ENCODE peak calls at places on chromosomes 13 and 19, in seven cellular contexts. W is cardiac fibroblast, Z is A549, A is neuronal stem cell, P is uterus, R is stomach, E is fibroblast of pulmonary artery. B is an unnamed sample.

GRCh38 chr19:40717880-40718773 is 1.2 kb downstream of the ITPKC start:
- DNase-seq in W (peak; percentile 36), Z (peak; percentile 51), A (no peak), P (peak; percentile 48), R (no peak), E (peak; percentile 23), B (no peak)

GRCh38 chr19:1354496-1355257 is 29.0 kb upstream of the NDUFS7 start:
- DNase-seq in W (peak; percentile 91), Z (peak; percentile 81), A (peak; percentile 91), P (peak; percentile 90), R (peak; percentile 93), E (peak; percentile 86), B (peak; percentile 35)

GRCh38 chr13:62320129-62320724 is 904.6 kb upstream of the PCDH20 start:
- DNase-seq in W (peak; percentile 65), Z (peak; percentile 54), A (peak; percentile 35), P (no peak), R (no peak), E (peak; percentile 76), B (peak; percentile 25)

GRCh38 chr19:7705387-7706187 is 3.7 kb upstream of the FCER2 start:
- DNase-seq in W (no peak), Z (no peak), A (no peak), P (no peak), R (peak; percentile 44), E (no peak), B (no peak)

GRCh38 chr19:42563352-42564210 is 31.1 kb downstream of the CEACAM8 start:
- DNase-seq in W (peak; percentile 55), Z (peak; percentile 76), A (peak; percentile 20), P (no peak), R (peak; percentile 29), E (peak; percentile 58), B (no peak)

GRCh38 chr13:113592571-113592970 is 8.0 kb downstream of the TFDP1 start:
- DNase-seq in W (no peak), Z (no peak), A (no peak), P (peak; percentile 8), R (peak; percentile 5), E (no peak), B (no peak)

GRCh38 chr19:13098291-13099072 is 4.2 kb downstream of the LYL1 start:
- DNase-seq in W (peak; percentile 73), Z (no peak), A (no peak), P (peak; percentile 55), R (no peak), E (peak; percentile 40), B (no peak)

GRCh38 chr19:46748325-46749109 is 2.3 kb upstream of the STRN4 start:
- DNase-seq in W (peak; percentile 79), Z (peak; percentile 82), A (peak; percentile 57), P (no peak), R (peak; percentile 69), E (peak; percentile 79), B (no peak)

GRCh38 chr13:31200636-31200970 is 828 bp downstream of the B3GLCT start:
- DNase-seq in W (no peak), Z (peak; percentile 36), A (peak; percentile 36), P (peak; percentile 55), R (peak; percentile 50), E (no peak), B (no peak)

GRCh38 chr19:16588089-16588823 is 16.0 kb upstream of the SLC35E1 start:
- DNase-seq in W (peak; percentile 47), Z (no peak), A (no peak), P (peak; percentile 33), R (no peak), E (peak; percentile 39), B (no peak)
- H3K4me3 ChIP-seq in W (no peak overlapping the region), Z (no peak overlapping the region), A (no peak overlapping the region), P (peak overlapping the region; percentile 18), R (peak overlapping the region; percentile 7), E (peak overlapping the region; percentile 0), B (no peak overlapping the region)

DNA sequence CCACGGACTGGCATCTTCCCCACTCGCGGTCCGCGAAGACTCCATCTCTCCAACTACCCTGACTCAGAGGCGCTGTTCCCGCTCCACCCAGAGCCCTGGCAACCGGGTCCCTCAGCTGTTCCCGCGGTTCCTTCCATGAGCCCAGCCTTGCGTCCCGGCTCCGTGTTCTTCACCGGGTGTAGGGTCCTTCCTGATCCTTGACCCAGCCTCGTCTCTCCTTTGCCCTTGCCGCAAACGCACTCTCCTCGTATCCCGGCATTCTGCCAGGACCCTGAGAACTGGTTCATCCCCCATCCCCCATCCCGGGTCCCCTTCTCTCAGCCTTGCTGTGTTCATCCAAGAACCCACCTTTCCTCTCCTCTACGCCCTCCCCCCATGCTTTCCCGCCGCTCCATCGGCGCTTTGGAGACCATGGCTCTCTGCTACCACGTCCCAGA is 705 bp downstream of the ICAM5 start:
- DNase-seq in W (no peak), Z (no peak), A (no peak), P (no peak), R (no peak), E (no peak), B (no peak)
- H3K4me3 ChIP-seq in W (peak overlapping the region; percentile 47), Z (peak overlapping the region; percentile 52), A (peak overlapping the region; percentile 63), P (no peak overlapping the region), R (peak overlapping the region; percentile 46), E (peak overlapping the region; percentile 54), B (peak overlapping the region; percentile 60)

GRCh38 chr13:37868691-37869505 is 674 bp downstream of the TRPC4 start:
- DNase-seq in W (peak; percentile 59), Z (no peak), A (peak; percentile 31), P (no peak), R (no peak), E (peak; percentile 50), B (no peak)

GRCh38 chr13:37869506-37869755 is 141 bp downstream of the TRPC4 start:
- DNase-seq in W (no peak), Z (no peak), A (peak; percentile 48), P (no peak), R (no peak), E (peak; percentile 49), B (no peak)

GRCh38 chr13:37869756-37870488 is at the start of gene TRPC4:
- DNase-seq in W (peak; percentile 77), Z (peak; percentile 30), A (peak; percentile 61), P (peak; percentile 50), R (peak; percentile 31), E (peak; percentile 73), B (no peak)

GRCh38 chr13:37870489-37870845 is 895 bp upstream of the TRPC4 start:
- DNase-seq in W (peak; percentile 14), Z (no peak), A (no peak), P (no peak), R (no peak), E (no peak), B (no peak)

DNA sequence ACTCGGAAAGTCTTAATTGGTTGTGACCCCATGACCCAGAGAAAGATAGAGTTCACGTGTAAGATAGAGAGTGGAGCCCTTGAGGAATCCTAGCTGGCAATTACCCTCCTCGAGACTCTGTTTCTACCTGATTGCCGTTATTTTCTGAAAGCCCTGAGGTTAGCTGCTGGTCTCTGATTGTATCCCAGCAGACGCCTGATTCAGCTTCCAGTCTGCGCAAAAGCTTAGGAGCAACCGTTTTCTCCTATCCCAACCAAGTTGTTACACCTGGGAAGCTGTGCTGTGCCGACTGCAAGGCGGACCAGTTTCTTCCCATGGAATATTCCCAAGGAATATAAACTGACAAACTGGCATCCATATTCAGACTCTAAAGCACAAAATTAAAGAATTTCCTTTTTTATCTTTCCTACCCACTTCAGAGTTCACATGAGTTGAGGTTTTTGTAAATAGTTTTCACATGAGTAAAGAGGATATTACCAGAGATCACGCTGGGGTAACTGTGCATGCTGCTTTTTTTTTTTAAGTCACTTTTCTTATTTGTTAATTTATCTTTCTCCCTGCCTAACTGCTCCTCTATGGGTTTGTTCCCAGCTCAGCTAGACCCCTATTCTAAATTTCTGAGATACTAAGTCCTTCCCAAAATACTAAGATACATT is 1.5 kb upstream of the TRPC4 start:
- DNase-seq in W (peak; percentile 74), Z (no peak), A (no peak), P (no peak), R (no peak), E (peak; percentile 77), B (peak; percentile 42)
- H3K4me3 ChIP-seq in W (peak overlapping the region; percentile 6), Z (no peak overlapping the region), A (no peak overlapping the region), P (no peak overlapping the region), R (no peak overlapping the region), E (peak overlapping the region; percentile 77), B (no peak overlapping the region)

DNA sequence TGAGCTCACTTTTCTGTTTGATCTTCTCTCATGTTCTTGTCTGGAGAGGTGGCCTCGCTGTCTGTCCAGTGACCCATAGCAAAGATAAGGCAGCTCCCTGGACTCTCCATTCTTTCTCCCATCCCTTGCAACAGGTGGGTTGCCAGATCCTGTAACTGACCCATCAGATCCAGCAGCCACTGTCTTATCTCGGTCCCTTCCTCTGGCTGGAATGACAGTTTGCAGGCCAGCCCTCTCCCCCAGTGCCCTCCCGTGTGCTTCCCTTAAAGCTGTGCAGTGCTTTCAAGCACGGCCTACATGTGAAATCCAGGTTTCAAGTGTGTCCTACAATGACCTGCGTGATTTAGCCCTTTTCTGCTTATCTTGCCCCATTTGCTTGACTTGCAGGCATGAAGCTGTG is 3.7 kb downstream of the GTF3A start:
- DNase-seq in W (no peak), Z (no peak), A (no peak), P (no peak), R (no peak), E (no peak), B (no peak)
- H3K4me3 ChIP-seq in W (no peak overlapping the region), Z (no peak overlapping the region), A (no peak overlapping the region), P (no peak overlapping the region), R (no peak overlapping the region), E (no peak overlapping the region), B (no peak overlapping the region)

GRCh38 chr19:36849701-36850645 is 703 bp upstream of the ZNF345 start:
- DNase-seq in W (peak; percentile 93), Z (peak; percentile 65), A (peak; percentile 86), P (peak; percentile 88), R (peak; percentile 90), E (peak; percentile 93), B (peak; percentile 68)
- H3K4me3 ChIP-seq in W (peak overlapping the region; percentile 84), Z (peak overlapping the region; percentile 41), A (peak overlapping the region; percentile 100), P (peak overlapping the region; percentile 85), R (peak overlapping the region; percentile 72), E (peak overlapping the region; percentile 98), B (peak overlapping the region; percentile 89)

GRCh38 chr19:29831686-29832085 is 19.9 kb downstream of the CCNE1 start:
- DNase-seq in W (no peak), Z (no peak), A (no peak), P (no peak), R (no peak), E (no peak), B (no peak)
- H3K4me3 ChIP-seq in W (no peak overlapping the region), Z (no peak overlapping the region), A (no peak overlapping the region), P (no peak overlapping the region), R (no peak overlapping the region), E (no peak overlapping the region), B (no peak overlapping the region)

B was measured in skeletal muscle cell.